ENCODE peak calls at places on chromosomes 11 and 22, in ten cellular contexts. E, P, L, F, R, M, J, T, O and C are unnamed samples.

GRCh38 chr22:50481440-50482106 is at the start of gene ADM2:
- DNase-seq in P (peak; percentile 93), L (no peak), M (no peak), T (no peak), J (peak; percentile 24), O (no peak), R (no peak), F (peak; percentile 93), E (no peak), C (no peak)

GRCh38 chr22:27918351-27919221 is 470 bp downstream of the PITPNB start:
- DNase-seq in J (peak; percentile 13), T (peak; percentile 15), F (no peak), R (peak; percentile 45), E (no peak), L (peak; percentile 66), O (no peak), M (peak; percentile 78), P (peak; percentile 90), C (peak; percentile 92)

GRCh38 chr11:128342511-128343133 is 244.7 kb downstream of the ETS1 start:
- DNase-seq in R (peak; percentile 86), M (peak; percentile 72), J (peak; percentile 60), F (peak; percentile 85), T (no peak), L (no peak), P (no peak), O (no peak), E (no peak), C (no peak)

GRCh38 chr11:67033661-67034166 is 10.8 kb downstream of the SYT12 start:
- DNase-seq in L (no peak), J (no peak), P (no peak), R (peak; percentile 99), E (no peak), O (no peak), M (no peak), F (no peak), T (no peak), C (no peak)

GRCh38 chr11:112163875-112164521 is at the start of gene IL18:
- DNase-seq in F (peak; percentile 84), R (no peak), L (no peak), M (peak; percentile 68), J (no peak), E (no peak), O (peak; percentile 78), P (no peak), T (no peak), C (no peak)

GRCh38 chr11:119684361-119685072 is 44.5 kb downstream of the NECTIN1 start:
- DNase-seq in O (no peak), T (no peak), J (peak; percentile 46), L (no peak), E (no peak), M (no peak), P (no peak), R (peak; percentile 75), F (no peak), C (no peak)

GRCh38 chr11:75524576-75525432 is 937 bp downstream of the GDPD5 start:
- DNase-seq in F (peak; percentile 86), J (no peak), L (peak; percentile 49), M (no peak), O (no peak), T (no peak), P (peak; percentile 88), R (peak; percentile 34), E (no peak), C (no peak)

GRCh38 chr11:65616575-65617001 is 1.0 kb downstream of the PCNX3 start:
- DNase-seq in J (peak; percentile 92), F (peak; percentile 81), E (no peak), R (no peak), T (no peak), M (no peak), O (no peak), L (no peak), P (no peak), C (no peak)

GRCh38 chr11:22807391-22807790 is 22.2 kb downstream of the SVIP start:
- DNase-seq in J (no peak), E (no peak), L (no peak), R (no peak), F (no peak), M (no peak), T (no peak), P (no peak), O (no peak), C (no peak)
- H3K27ac ChIP-seq in J (no peak overlapping the region), E (no peak overlapping the region), L (no peak overlapping the region), R (no peak overlapping the region), F (no peak overlapping the region), M (no peak overlapping the region), T (no peak overlapping the region), P (no peak overlapping the region), O (no peak overlapping the region), C (no peak overlapping the region)

DNA sequence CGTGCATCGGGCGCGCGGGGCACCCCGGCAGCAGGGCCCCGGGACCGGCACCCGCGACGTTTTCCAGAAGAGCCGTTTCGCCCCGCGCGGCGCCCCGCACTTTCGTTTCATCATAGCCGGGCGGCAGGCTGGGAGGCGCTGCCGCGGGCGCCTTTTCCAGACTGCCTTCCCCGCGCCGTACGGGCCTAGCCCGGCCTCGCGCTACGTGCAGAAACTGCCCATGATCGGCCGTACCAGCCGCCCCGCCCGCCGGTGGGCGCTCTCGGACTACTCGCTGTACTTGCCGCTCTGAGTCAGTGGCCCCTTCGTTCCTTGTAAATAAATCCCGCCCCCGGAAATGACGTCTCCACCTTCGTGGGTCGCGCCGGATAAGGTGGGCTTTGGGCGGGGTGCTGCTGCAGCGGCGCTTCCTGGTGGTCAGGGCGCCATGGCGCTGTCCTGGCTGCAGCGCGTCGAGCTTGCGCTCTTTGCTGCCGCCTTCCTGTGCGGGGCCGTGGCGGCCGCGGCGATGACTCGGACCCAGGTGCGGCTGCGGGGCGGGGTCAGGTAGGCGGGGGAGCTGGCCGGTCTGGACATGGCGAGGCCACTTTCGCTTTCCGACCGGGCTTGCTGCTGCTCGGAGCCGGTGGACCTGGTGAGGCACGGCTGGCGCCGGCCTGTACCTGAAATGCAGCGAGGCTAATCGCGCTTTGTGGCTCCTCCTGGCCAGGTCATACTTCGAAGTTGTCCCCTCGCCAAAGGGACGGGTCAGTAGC is at the start of gene TMEM179B:
- DNase-seq in M (peak; percentile 99), E (peak; percentile 93), F (peak; percentile 99), T (peak; percentile 98), L (peak; percentile 98), J (peak; percentile 96), R (peak; percentile 98), P (peak; percentile 98), O (peak; percentile 98), C (peak; percentile 100)
- TF ChIP-seq CTCF in M (no peak), E (peak; percentile 64), F (peak; percentile 21), T (peak; percentile 55), L (peak; percentile 57), J (peak; percentile 79), R (peak; percentile 74), P (peak; percentile 43), O (no peak), C (peak; percentile 52)

DNA sequence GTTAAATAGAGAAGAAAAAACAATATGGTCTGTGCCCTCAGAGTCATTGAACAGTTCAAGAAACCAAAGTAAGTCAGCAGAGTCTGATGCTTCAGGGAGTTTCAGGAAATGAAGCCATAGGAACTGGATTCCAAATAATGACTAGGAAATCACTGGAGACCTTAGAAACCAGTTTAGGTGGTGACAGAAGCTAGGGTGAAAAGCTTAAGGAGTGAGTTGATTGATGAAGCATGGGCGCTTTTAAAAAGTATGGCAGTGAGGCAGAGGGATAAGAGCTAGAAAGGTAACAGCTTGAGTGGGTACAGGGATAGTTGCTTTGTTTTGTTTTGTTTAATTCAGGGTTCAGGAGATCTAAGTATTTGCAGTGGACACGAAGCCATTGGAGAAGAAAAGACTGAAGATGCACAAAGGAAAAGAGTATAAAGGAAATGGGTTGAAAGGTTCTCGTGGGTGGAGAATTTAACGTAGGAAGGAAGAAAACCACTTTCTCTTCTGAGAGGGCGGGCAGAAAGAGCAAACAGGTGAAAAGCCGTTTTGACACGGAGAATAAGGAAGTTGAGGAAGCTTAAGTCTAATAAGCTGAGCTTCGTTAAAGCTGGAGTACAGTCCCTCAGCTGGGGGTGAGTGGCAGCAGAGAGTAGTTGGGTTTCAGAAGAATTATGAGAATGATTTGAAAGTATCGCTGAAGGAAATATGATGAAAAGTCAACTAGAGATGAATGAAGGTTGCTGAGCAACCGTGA is 14.8 kb downstream of the SGSM3 start:
- DNase-seq in F (no peak), J (no peak), R (no peak), O (no peak), L (no peak), E (no peak), P (no peak), M (no peak), T (no peak), C (no peak)
- TF ChIP-seq POLR2A in F (no peak), J (no peak), R (no peak), O (no peak), L (no peak), E (no peak), P (no peak), M (no peak), T (no peak), C (no peak)

GRCh38 chr11:8337115-8337386 is 73.4 kb upstream of the LMO1 start:
- DNase-seq in L (no peak), O (no peak), E (no peak), R (no peak), M (no peak), F (no peak), T (no peak), J (no peak), P (no peak), C (no peak)

GRCh38 chr11:8338138-8338537 is 74.5 kb upstream of the LMO1 start:
- DNase-seq in P (no peak), L (no peak), M (no peak), R (peak; percentile 12), O (peak; percentile 31), J (peak; percentile 18), F (no peak), T (no peak), E (no peak), C (no peak)

GRCh38 chr11:8336356-8337114 is 72.9 kb upstream of the LMO1 start:
- DNase-seq in P (no peak), J (no peak), T (no peak), R (no peak), F (no peak), M (no peak), L (no peak), O (no peak), E (no peak), C (no peak)

GRCh38 chr11:8335683-8336082 is 72.0 kb upstream of the LMO1 start:
- DNase-seq in R (peak; percentile 24), T (no peak), E (no peak), L (no peak), P (no peak), O (no peak), J (no peak), F (no peak), M (no peak), C (no peak)

GRCh38 chr11:8337396-8337795 is 73.7 kb upstream of the LMO1 start:
- DNase-seq in F (no peak), P (no peak), R (no peak), J (no peak), M (no peak), L (no peak), O (no peak), T (no peak), E (no peak), C (no peak)
- H3K27ac ChIP-seq in F (no peak overlapping the region), P (no peak overlapping the region), R (no peak overlapping the region), J (no peak overlapping the region), M (no peak overlapping the region), L (no peak overlapping the region), O (no peak overlapping the region), T (no peak overlapping the region), E (no peak overlapping the region), C (no peak overlapping the region)